ENCODE peak calls at places on chromosomes 4 and X, in five cellular contexts. One of them, this sample, is unnamed.

GRCh38 chr4:182486895-182487294 is 243.7 kb downstream of the TENM3 start:
- DNase-seq in A549: no peak
- DNase-seq in heart left ventricle: no peak
- DNase-seq in lower lobe of right lung: no peak
- DNase-seq in GM23248: no peak
- DNase-seq in this sample: no peak

GRCh38 chrX:120402363-120402762 is 40.5 kb downstream of the ATP1B4 start:
- DNase-seq in lower lobe of right lung: no peak
- DNase-seq in heart left ventricle: no peak
- DNase-seq in A549: no peak
- DNase-seq in GM23248: no peak
- DNase-seq in this sample: no peak

GRCh38 chr4:8316911-8317351 is 47.4 kb downstream of the HTRA3 start:
- DNase-seq in A549: no peak
- DNase-seq in lower lobe of right lung: no peak
- DNase-seq in GM23248: no peak
- DNase-seq in heart left ventricle: peak
- DNase-seq in this sample: no peak

GRCh38 chr4:38673109-38673978 is 9.3 kb downstream of the KLF3 start:
- DNase-seq in lower lobe of right lung: peak
- DNase-seq in A549: peak
- DNase-seq in heart left ventricle: peak
- DNase-seq in GM23248: peak
- DNase-seq in this sample: no peak

GRCh38 chr4:13544556-13545393 is 467 bp upstream of the NKX3-2 start:
- DNase-seq in heart left ventricle: peak
- DNase-seq in GM23248: peak
- DNase-seq in A549: peak
- DNase-seq in lower lobe of right lung: peak
- DNase-seq in this sample: no peak

GRCh38 chr4:165415910-165416309 is 37.1 kb downstream of the CPE start:
- DNase-seq in heart left ventricle: no peak
- DNase-seq in lower lobe of right lung: no peak
- DNase-seq in GM23248: no peak
- DNase-seq in A549: no peak
- DNase-seq in this sample: no peak

GRCh38 chr4:102843938-102844337 is 16.6 kb upstream of the UBE2D3 start:
- DNase-seq in A549: no peak
- DNase-seq in GM23248: peak
- DNase-seq in lower lobe of right lung: no peak
- DNase-seq in heart left ventricle: no peak
- DNase-seq in this sample: no peak

GRCh38 chr4:47160095-47160494 is 128.7 kb downstream of the GABRB1 start:
- DNase-seq in heart left ventricle: no peak
- DNase-seq in A549: no peak
- DNase-seq in GM23248: no peak
- DNase-seq in lower lobe of right lung: no peak
- DNase-seq in this sample: no peak

GRCh38 chr4:133592591-133592990 is 443.5 kb downstream of the PCDH10 start:
- DNase-seq in heart left ventricle: no peak
- DNase-seq in GM23248: no peak
- DNase-seq in A549: no peak
- DNase-seq in lower lobe of right lung: no peak
- DNase-seq in this sample: no peak

GRCh38 chr4:124243671-124244366 is 468.7 kb downstream of the ANKRD50 start:
- DNase-seq in A549: no peak
- DNase-seq in lower lobe of right lung: no peak
- DNase-seq in heart left ventricle: no peak
- DNase-seq in GM23248: no peak
- DNase-seq in this sample: no peak

GRCh38 chrX:110163488-110163887 is 154.4 kb downstream of the AMMECR1 start:
- DNase-seq in lower lobe of right lung: no peak
- DNase-seq in A549: no peak
- DNase-seq in heart left ventricle: no peak
- DNase-seq in GM23248: no peak
- DNase-seq in this sample: no peak

GRCh38 chr4:5638316-5638715 is 70.0 kb downstream of the EVC2 start:
- DNase-seq in A549: no peak
- DNase-seq in heart left ventricle: no peak
- DNase-seq in GM23248: peak
- DNase-seq in lower lobe of right lung: no peak
- DNase-seq in this sample: no peak

GRCh38 chrX:16825306-16826035 is 39.2 kb downstream of the TXLNG start:
- DNase-seq in lower lobe of right lung: no peak
- DNase-seq in A549: peak
- DNase-seq in GM23248: peak
- DNase-seq in heart left ventricle: no peak
- DNase-seq in this sample: no peak

GRCh38 chr4:95129708-95130343 is 372.1 kb downstream of the BMPR1B start:
- DNase-seq in heart left ventricle: peak
- DNase-seq in lower lobe of right lung: no peak
- DNase-seq in A549: peak
- DNase-seq in GM23248: peak
- DNase-seq in this sample: no peak

GRCh38 chr4:181528570-181529184 is 714.5 kb upstream of the TENM3 start:
- DNase-seq in GM23248: peak
- DNase-seq in heart left ventricle: peak
- DNase-seq in lower lobe of right lung: peak
- DNase-seq in A549: peak
- DNase-seq in this sample: peak

GRCh38 chrX:74656079-74656745 is 41.8 kb upstream of the RLIM start:
- DNase-seq in A549: no peak
- DNase-seq in lower lobe of right lung: no peak
- DNase-seq in heart left ventricle: no peak
- DNase-seq in GM23248: peak
- DNase-seq in this sample: no peak

GRCh38 chr4:112557676-112558411 is 41.9 kb upstream of the NEUROG2 start:
- DNase-seq in heart left ventricle: no peak
- DNase-seq in GM23248: no peak
- DNase-seq in A549: no peak
- DNase-seq in lower lobe of right lung: no peak
- DNase-seq in this sample: no peak

GRCh38 chr4:165443276-165443675 is 64.5 kb downstream of the CPE start:
- DNase-seq in heart left ventricle: no peak
- DNase-seq in lower lobe of right lung: no peak
- DNase-seq in GM23248: no peak
- DNase-seq in A549: no peak
- DNase-seq in this sample: no peak

GRCh38 chr4:105970371-105970770 is 75.1 kb downstream of the NPNT start:
- DNase-seq in lower lobe of right lung: no peak
- DNase-seq in A549: no peak
- DNase-seq in heart left ventricle: no peak
- DNase-seq in GM23248: no peak
- DNase-seq in this sample: no peak

DNA sequence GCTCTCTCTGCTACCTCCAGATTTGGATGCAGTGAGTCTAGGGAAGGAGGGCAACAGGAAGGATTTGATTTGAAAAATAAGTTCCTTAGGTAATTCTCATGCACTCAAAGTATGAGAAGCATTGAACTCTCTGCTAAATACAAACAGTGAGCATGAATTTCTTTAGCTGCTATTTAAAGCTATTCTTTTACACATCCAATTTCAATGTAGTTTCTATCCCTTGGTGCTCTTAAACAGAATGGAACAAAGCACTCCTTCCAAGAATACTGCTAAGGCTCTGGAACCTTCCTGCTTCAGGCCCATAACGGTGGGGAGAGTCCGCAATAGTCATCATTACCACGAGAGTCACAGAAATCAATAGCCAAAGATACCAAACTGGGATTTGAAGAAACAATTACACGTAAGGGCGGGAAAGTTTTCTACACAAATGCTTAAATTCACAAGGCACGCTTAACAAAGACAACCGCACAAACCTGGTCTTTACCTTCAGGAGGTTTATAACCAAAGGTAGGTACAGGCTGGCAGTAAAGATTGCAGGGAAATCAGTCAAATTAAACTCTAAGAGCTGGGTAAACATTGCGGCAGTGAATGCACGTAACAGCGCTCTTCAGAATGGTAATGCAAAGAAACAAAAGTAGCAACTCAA is 123.2 kb upstream of the NAP1L5 start:
- DNase-seq in heart left ventricle: no peak
- DNase-seq in GM23248: no peak
- DNase-seq in lower lobe of right lung: no peak
- DNase-seq in A549: no peak
- DNase-seq in this sample: no peak
- H3K27ac ChIP-seq in heart left ventricle: peak
- H3K27ac ChIP-seq in GM23248: no peak
- H3K27ac ChIP-seq in lower lobe of right lung: peak
- H3K27ac ChIP-seq in A549: no peak
- H3K27ac ChIP-seq in this sample: no peak

GRCh38 chr4:86035688-86036087 is 324.2 kb downstream of the MAPK10 start:
- DNase-seq in A549: no peak
- DNase-seq in GM23248: peak
- DNase-seq in lower lobe of right lung: no peak
- DNase-seq in heart left ventricle: no peak
- DNase-seq in this sample: no peak

GRCh38 chr4:86032476-86033022 is 327.3 kb downstream of the MAPK10 start:
- DNase-seq in A549: no peak
- DNase-seq in GM23248: peak
- DNase-seq in lower lobe of right lung: no peak
- DNase-seq in heart left ventricle: no peak
- DNase-seq in this sample: no peak

GRCh38 chr4:86033171-86033570 is 326.7 kb downstream of the MAPK10 start:
- DNase-seq in A549: no peak
- DNase-seq in lower lobe of right lung: peak
- DNase-seq in GM23248: peak
- DNase-seq in heart left ventricle: peak
- DNase-seq in this sample: peak

GRCh38 chr4:86034616-86035015 is 325.2 kb downstream of the MAPK10 start:
- DNase-seq in GM23248: no peak
- DNase-seq in A549: no peak
- DNase-seq in heart left ventricle: no peak
- DNase-seq in lower lobe of right lung: no peak
- DNase-seq in this sample: no peak

GRCh38 chr4:86031927-86032326 is 327.9 kb downstream of the MAPK10 start:
- DNase-seq in A549: no peak
- DNase-seq in lower lobe of right lung: no peak
- DNase-seq in GM23248: peak
- DNase-seq in heart left ventricle: no peak
- DNase-seq in this sample: no peak
- H3K27ac ChIP-seq in A549: no peak
- H3K27ac ChIP-seq in lower lobe of right lung: peak
- H3K27ac ChIP-seq in GM23248: peak
- H3K27ac ChIP-seq in heart left ventricle: no peak
- H3K27ac ChIP-seq in this sample: no peak

GRCh38 chr4:7243609-7244342 is 51.4 kb downstream of the SORCS2 start:
- DNase-seq in A549: no peak
- DNase-seq in heart left ventricle: no peak
- DNase-seq in GM23248: no peak
- DNase-seq in lower lobe of right lung: no peak
- DNase-seq in this sample: no peak
- H3K27ac ChIP-seq in A549: no peak
- H3K27ac ChIP-seq in heart left ventricle: no peak
- H3K27ac ChIP-seq in GM23248: no peak
- H3K27ac ChIP-seq in lower lobe of right lung: no peak
- H3K27ac ChIP-seq in this sample: no peak

DNA sequence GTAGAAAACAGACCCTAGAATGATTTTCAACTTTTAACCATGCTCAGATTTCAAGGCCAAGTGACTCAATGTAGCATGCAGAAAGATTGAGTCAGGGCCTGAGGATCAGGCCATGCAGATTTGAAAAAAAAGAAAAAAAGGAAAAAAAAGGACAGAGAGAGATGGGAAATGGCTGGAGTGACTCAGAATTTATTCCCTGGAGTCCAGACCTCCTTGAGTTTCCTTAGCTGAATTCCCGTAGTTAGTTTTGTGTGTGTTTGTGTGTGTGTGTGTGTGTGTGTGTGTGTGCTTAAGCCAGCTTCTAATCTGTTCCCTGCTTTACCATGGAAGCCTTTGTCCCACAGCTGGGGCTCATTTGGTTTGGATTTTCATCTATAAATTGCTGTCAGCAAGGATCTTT is 108.8 kb upstream of the DDIT4L start:
- DNase-seq in lower lobe of right lung: no peak
- DNase-seq in GM23248: peak
- DNase-seq in heart left ventricle: peak
- DNase-seq in A549: no peak
- DNase-seq in this sample: no peak
- H3K27ac ChIP-seq in lower lobe of right lung: no peak
- H3K27ac ChIP-seq in GM23248: peak
- H3K27ac ChIP-seq in heart left ventricle: peak
- H3K27ac ChIP-seq in A549: peak
- H3K27ac ChIP-seq in this sample: no peak

GRCh38 chr4:3346146-3346545 is 53.3 kb downstream of the RGS12 start:
- DNase-seq in heart left ventricle: peak
- DNase-seq in A549: peak
- DNase-seq in lower lobe of right lung: no peak
- DNase-seq in GM23248: peak
- DNase-seq in this sample: peak
- H3K27ac ChIP-seq in heart left ventricle: no peak
- H3K27ac ChIP-seq in A549: no peak
- H3K27ac ChIP-seq in lower lobe of right lung: no peak
- H3K27ac ChIP-seq in GM23248: no peak
- H3K27ac ChIP-seq in this sample: no peak

GRCh38 chrX:968391-968790 is 244.1 kb downstream of the CRLF2 start:
- DNase-seq in A549: no peak
- DNase-seq in lower lobe of right lung: no peak
- DNase-seq in GM23248: no peak
- DNase-seq in heart left ventricle: no peak
- DNase-seq in this sample: no peak
- H3K27ac ChIP-seq in A549: no peak
- H3K27ac ChIP-seq in lower lobe of right lung: no peak
- H3K27ac ChIP-seq in GM23248: no peak
- H3K27ac ChIP-seq in heart left ventricle: no peak
- H3K27ac ChIP-seq in this sample: no peak

DNA sequence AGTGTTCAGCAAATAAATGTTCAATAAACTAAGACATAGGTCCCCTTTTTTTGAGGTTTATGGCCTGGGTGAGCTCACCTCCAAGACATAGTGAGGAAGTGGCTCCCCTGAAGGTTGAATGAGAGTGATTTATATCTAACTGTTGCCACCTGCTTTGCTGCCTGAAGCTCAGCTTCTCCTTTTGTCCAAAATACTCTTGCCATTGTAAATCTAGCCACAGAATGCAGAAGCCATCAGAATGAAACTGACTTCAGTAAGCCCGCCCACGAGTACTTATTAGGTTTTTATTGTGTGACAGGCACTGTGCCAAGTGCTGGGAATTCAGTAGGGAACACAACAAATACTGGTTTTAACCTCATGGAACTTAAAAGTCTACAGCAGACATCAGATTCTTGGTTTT is 18.0 kb downstream of the SPINK2 start:
- DNase-seq in A549: no peak
- DNase-seq in GM23248: no peak
- DNase-seq in heart left ventricle: no peak
- DNase-seq in lower lobe of right lung: no peak
- DNase-seq in this sample: no peak
- H3K27ac ChIP-seq in A549: no peak
- H3K27ac ChIP-seq in GM23248: no peak
- H3K27ac ChIP-seq in heart left ventricle: no peak
- H3K27ac ChIP-seq in lower lobe of right lung: no peak
- H3K27ac ChIP-seq in this sample: no peak